ENCODE peak calls at places on chromosome 10, in eight cellular contexts. P, L, F, R, A, V, O and D are unnamed samples. For H3K4me1, the result is how much of the 10 kb centered on the place peaks cover.

GRCh38 chr10:110083884-110084283 is 76.1 kb downstream of the ADD3 start:
- DNase-seq in A (peak), L (no peak), V (no peak), R (no peak), F (no peak), O (no peak), P (no peak), D (no peak)

GRCh38 chr10:122847782-122848604 is 2.3 kb upstream of the CUZD1 start:
- DNase-seq in V (no peak), F (no peak), A (no peak), L (no peak), P (no peak), R (no peak), O (no peak), D (no peak)

GRCh38 chr10:451021-451471 is 238.4 kb downstream of the DIP2C start:
- DNase-seq in A (no peak), R (no peak), P (no peak), F (no peak), V (no peak), L (peak), O (peak), D (peak)

GRCh38 chr10:85851300-85851699 is 515.3 kb downstream of the GRID1 start:
- DNase-seq in L (no peak), P (no peak), F (no peak), A (no peak), R (no peak), V (no peak), O (no peak), D (no peak)

GRCh38 chr10:26474062-26474461 is 35.9 kb downstream of the APBB1IP start:
- DNase-seq in A (no peak), O (no peak), V (no peak), L (no peak), R (no peak), F (no peak), P (no peak), D (no peak)

GRCh38 chr10:106271237-106271636 is 893.3 kb downstream of the SORCS1 start:
- DNase-seq in O (no peak), P (no peak), L (no peak), F (no peak), V (no peak), R (no peak), A (no peak), D (no peak)

GRCh38 chr10:107072786-107073185 is 91.7 kb downstream of the SORCS1 start:
- DNase-seq in F (peak), L (no peak), O (no peak), A (no peak), R (no peak), V (no peak), P (no peak), D (no peak)

GRCh38 chr10:44068716-44069482 is 316.0 kb downstream of the CXCL12 start:
- DNase-seq in V (no peak), L (no peak), O (no peak), R (peak), F (no peak), P (no peak), A (no peak), D (no peak)

GRCh38 chr10:132543916-132544743 is 6.5 kb downstream of the INPP5A start:
- DNase-seq in V (no peak), L (peak), P (no peak), A (no peak), F (no peak), O (no peak), R (no peak), D (no peak)

GRCh38 chr10:128804411-128804810 is 662.6 kb upstream of the MGMT start:
- DNase-seq in F (no peak), L (no peak), V (no peak), O (no peak), P (no peak), R (no peak), A (no peak), D (no peak)

GRCh38 chr10:9342865-9343450 is 1288.5 kb downstream of the GATA3 start:
- DNase-seq in L (no peak), O (peak), F (no peak), R (no peak), P (no peak), A (peak), V (no peak), D (no peak)

GRCh38 chr10:130647341-130647740 is 511.1 kb downstream of the GLRX3 start:
- DNase-seq in P (no peak), A (no peak), R (no peak), O (no peak), L (no peak), F (no peak), V (no peak), D (no peak)

GRCh38 chr10:46549171-46550075 is 7.0 kb downstream of the GPRIN2 start:
- DNase-seq in O (no peak), R (no peak), P (no peak), V (no peak), F (peak), L (peak), A (no peak), D (peak)

GRCh38 chr10:119541046-119541445 is 1.5 kb downstream of the RGS10 start:
- DNase-seq in P (no peak), V (no peak), F (no peak), L (no peak), R (no peak), A (peak), O (no peak), D (no peak)

GRCh38 chr10:8323443-8324054 is 269.1 kb downstream of the GATA3 start:
- DNase-seq in O (no peak), R (no peak), L (no peak), V (no peak), A (no peak), P (no peak), F (no peak), D (no peak)

GRCh38 chr10:114395361-114396022 is 8.8 kb downstream of the AFAP1L2 start:
- DNase-seq in O (no peak), A (no peak), V (no peak), L (no peak), P (no peak), R (no peak), F (no peak), D (no peak)

GRCh38 chr10:97078280-97079156 is 107.2 kb downstream of the SLIT1 start:
- DNase-seq in R (no peak), O (no peak), P (no peak), V (no peak), F (no peak), L (no peak), A (no peak), D (no peak)

GRCh38 chr10:119199231-119199992 is 8.0 kb upstream of the GRK5 start:
- DNase-seq in A (peak), O (peak), R (peak), L (no peak), P (peak), F (peak), V (peak), D (peak)

GRCh38 chr10:121597504-121598241 is 571 bp downstream of the FGFR2 start:
- DNase-seq in A (no peak), R (peak), O (no peak), V (no peak), L (no peak), F (no peak), P (no peak), D (no peak)
- H3K4me1 ChIP-seq in A (under half), R (under half), O (under half), V (under half), L (under half), F (under half), P (under half), D (under half)

DNA sequence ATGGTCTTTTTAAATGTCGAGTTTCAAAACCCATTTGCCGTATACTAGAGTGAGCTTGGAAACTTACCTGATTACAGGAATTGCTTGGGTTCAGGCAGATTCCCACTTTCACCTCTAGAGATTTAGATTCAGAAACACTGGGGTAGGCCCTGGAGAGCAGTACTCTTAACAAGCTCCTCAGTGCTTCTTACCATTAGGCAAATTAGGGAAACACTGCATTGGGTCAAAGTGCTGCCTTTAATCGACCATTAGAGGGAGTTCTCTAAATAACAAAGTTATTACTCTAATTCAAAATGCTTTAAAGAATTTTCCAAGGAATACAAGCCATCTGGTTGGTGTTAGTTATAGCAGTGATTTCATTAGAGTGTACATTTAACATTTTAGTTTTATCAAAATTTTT is 324.6 kb downstream of the GFRA1 start:
- DNase-seq in F (no peak), V (no peak), O (peak), R (no peak), L (no peak), A (peak), P (no peak), D (no peak)
- TF ChIP-seq CTCF in F (no peak), V (no peak), O (peak), R (peak), L (no peak), A (peak), P (no peak), D (no peak)

GRCh38 chr10:79404231-79404609 is 41.2 kb downstream of the ZCCHC24 start:
- DNase-seq in L (peak), R (peak), P (no peak), A (peak), F (peak), O (no peak), V (no peak), D (no peak)

GRCh38 chr10:79401015-79401921 is 44.2 kb downstream of the ZCCHC24 start:
- DNase-seq in O (no peak), A (no peak), F (peak), L (peak), V (no peak), P (no peak), R (peak), D (no peak)

GRCh38 chr10:79403441-79404230 is 41.8 kb downstream of the ZCCHC24 start:
- DNase-seq in F (peak), A (peak), V (no peak), O (no peak), L (peak), R (peak), P (no peak), D (no peak)

GRCh38 chr10:79402625-79402946 is 42.8 kb downstream of the ZCCHC24 start:
- DNase-seq in L (no peak), P (no peak), F (no peak), O (no peak), A (no peak), R (no peak), V (no peak), D (no peak)

GRCh38 chr10:79402951-79403350 is 42.5 kb downstream of the ZCCHC24 start:
- DNase-seq in V (no peak), F (no peak), O (no peak), R (peak), L (peak), P (no peak), A (peak), D (no peak)
- H3K4me3 ChIP-seq in V (no peak), F (no peak), O (no peak), R (no peak), L (no peak), P (no peak), A (no peak), D (no peak)

GRCh38 chr10:124037784-124038183 is 55.6 kb downstream of the CHST15 start:
- DNase-seq in O (no peak), L (peak), V (no peak), F (no peak), P (no peak), A (no peak), R (no peak), D (no peak)
- H3K4me1 ChIP-seq in O (half or more), L (half or more), V (under half), F (under half), P (under half), A (under half), R (under half), D (under half)

GRCh38 chr10:28678687-28679457 is 1.6 kb downstream of the BAMBI start:
- DNase-seq in L (no peak), O (no peak), F (peak), V (peak), A (peak), P (peak), R (no peak), D (no peak)

GRCh38 chr10:28677889-28678686 is 767 bp downstream of the BAMBI start:
- DNase-seq in A (peak), O (peak), L (peak), R (peak), P (peak), V (peak), F (no peak), D (peak)

GRCh38 chr10:28681928-28682750 is 4.8 kb downstream of the BAMBI start:
- DNase-seq in P (peak), A (no peak), O (no peak), F (no peak), R (no peak), V (no peak), L (no peak), D (no peak)

GRCh38 chr10:28681345-28681763 is 4.0 kb downstream of the BAMBI start:
- DNase-seq in F (peak), P (no peak), V (no peak), R (no peak), A (no peak), O (no peak), L (no peak), D (no peak)

DNA sequence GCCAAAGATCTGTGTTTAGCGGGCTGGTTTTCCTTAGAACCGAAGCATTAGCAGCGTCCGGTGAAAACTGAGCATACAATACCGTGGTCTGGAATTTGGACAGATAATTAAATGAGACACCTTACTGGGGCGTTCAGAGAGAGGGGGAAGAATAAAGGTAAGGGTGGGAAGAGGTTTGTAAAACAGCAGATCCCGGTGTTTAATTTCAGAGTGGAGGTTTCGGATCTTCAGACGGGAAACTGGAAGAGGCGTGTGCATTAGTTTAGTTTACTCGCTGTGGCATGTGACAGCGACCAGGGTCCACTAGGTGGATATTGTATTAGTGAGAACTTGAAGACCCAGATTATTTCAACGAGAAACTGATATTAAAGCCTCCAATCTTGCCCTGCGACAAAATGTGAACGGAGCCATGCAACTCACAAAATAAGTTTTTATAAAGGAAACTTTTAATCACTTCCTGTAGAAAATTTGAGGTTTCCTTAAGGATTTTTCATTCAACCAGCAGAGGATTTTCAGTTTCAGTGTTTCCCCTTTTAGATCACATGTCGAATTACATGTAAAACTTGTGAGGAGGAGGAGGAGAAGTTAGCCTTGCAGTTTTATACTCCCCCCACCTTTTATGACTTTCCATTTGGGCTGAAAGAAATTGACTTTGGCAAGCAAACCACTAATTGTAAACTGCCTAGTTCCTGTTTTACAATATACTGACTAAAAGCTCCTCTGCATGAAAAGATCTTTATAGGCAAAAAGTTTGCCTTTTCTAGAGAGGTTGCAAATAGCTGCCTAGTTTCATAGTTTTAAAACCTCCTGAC is 2.8 kb downstream of the BAMBI start:
- DNase-seq in O (no peak), P (no peak), R (no peak), F (peak), L (no peak), A (peak), V (peak), D (no peak)
- TF ChIP-seq CTCF in O (no peak), P (peak), R (peak), F (peak), L (peak), A (peak), V (no peak), D (no peak)

DNA sequence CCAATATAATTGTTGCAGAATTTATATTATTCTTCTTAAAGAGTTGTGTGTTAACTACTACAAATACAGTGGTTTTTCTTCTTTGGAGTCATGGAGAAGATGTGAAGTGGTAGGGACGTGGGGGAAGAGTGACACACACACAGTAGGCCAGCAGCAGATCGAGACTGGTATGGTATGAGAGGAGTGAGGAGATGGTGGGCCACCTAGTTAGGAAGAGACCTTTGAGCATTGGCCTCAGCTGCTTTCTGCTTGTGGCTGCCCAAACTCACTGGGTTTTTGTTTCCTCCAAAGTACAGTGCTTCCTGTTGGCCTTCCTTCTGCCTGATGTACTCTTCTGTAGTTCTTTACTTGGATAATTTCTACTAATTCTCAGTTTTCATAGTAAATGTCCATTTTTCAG is 14.6 kb downstream of the VCL start:
- DNase-seq in L (no peak), A (no peak), R (no peak), P (no peak), O (no peak), V (no peak), F (no peak), D (no peak)
- H3K4me3 ChIP-seq in L (no peak), A (no peak), R (no peak), P (no peak), O (no peak), V (no peak), F (no peak), D (no peak)

GRCh38 chr10:79155301-79156081 is 86.7 kb downstream of the ZMIZ1 start:
- DNase-seq in V (no peak), L (peak), R (peak), O (no peak), P (no peak), A (peak), F (peak), D (no peak)
- H3K4me1 ChIP-seq in V (under half), L (half or more), R (half or more), O (under half), P (half or more), A (half or more), F (half or more), D (under half)

DNA sequence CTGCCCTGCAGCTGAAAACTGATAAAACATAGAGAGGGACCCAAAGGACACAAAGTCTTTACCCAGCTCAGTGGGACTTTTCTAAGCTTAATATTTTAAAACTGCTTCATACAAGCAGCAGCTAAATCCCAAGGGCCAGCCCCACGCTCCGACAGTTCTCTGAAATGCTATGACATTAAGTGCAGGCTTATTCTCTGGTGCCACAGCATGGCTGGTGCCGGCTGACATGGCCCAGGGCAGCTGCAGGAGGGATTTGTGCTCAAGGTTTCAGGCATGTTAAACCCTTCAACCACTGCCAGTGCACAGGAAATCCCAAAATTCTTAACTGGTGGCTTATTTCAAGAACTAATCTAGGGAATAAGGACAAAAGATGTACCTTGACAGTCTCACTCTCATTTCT is 170.9 kb downstream of the PARD3 start:
- DNase-seq in F (no peak), A (no peak), P (no peak), V (no peak), O (no peak), R (peak), L (no peak), D (no peak)
- TF ChIP-seq CTCF in F (no peak), A (no peak), P (no peak), V (no peak), O (no peak), R (no peak), L (no peak), D (no peak)